ENCODE peak calls at places on chromosomes 1 and 21, in seven cellular contexts. One of them, this sample, is unnamed.

GRCh38 chr1:104830534-104830933 is 1080.8 kb downstream of the AMY1C start:
- DNase-seq in trophoblast cell: no peak
- DNase-seq in neuronal stem cell: no peak
- DNase-seq in H9: no peak
- DNase-seq in mesenchymal stem cell: no peak
- DNase-seq in H1: no peak
- DNase-seq in IMR-90: no peak
- DNase-seq in this sample: no peak

GRCh38 chr1:102858695-102859094 is 249.6 kb downstream of the COL11A1 start:
- DNase-seq in trophoblast cell: peak; percentile 73
- DNase-seq in H1: no peak
- DNase-seq in IMR-90: peak; percentile 31
- DNase-seq in mesenchymal stem cell: peak; percentile 58
- DNase-seq in H9: no peak
- DNase-seq in neuronal stem cell: no peak
- DNase-seq in this sample: peak; percentile 66

GRCh38 chr1:235054466-235054865 is 74.2 kb downstream of the TOMM20 start:
- DNase-seq in H9: no peak
- DNase-seq in mesenchymal stem cell: no peak
- DNase-seq in IMR-90: no peak
- DNase-seq in neuronal stem cell: no peak
- DNase-seq in H1: no peak
- DNase-seq in trophoblast cell: peak; percentile 78
- DNase-seq in this sample: no peak

GRCh38 chr21:25791321-25791720 is 56.5 kb downstream of the GABPA start:
- DNase-seq in neuronal stem cell: no peak
- DNase-seq in H9: no peak
- DNase-seq in mesenchymal stem cell: no peak
- DNase-seq in trophoblast cell: no peak
- DNase-seq in IMR-90: no peak
- DNase-seq in H1: no peak
- DNase-seq in this sample: peak; percentile 6

GRCh38 chr1:8439015-8439702 is 121.2 kb downstream of the SLC45A1 start:
- DNase-seq in H9: peak; percentile 66
- DNase-seq in H1: no peak
- DNase-seq in neuronal stem cell: no peak
- DNase-seq in trophoblast cell: peak; percentile 84
- DNase-seq in mesenchymal stem cell: peak; percentile 93
- DNase-seq in IMR-90: peak; percentile 88
- DNase-seq in this sample: peak; percentile 95

GRCh38 chr1:12539705-12540579 is 78.1 kb downstream of the DHRS3 start:
- DNase-seq in H9: peak; percentile 69
- DNase-seq in mesenchymal stem cell: peak; percentile 88
- DNase-seq in trophoblast cell: peak; percentile 93
- DNase-seq in IMR-90: peak; percentile 93
- DNase-seq in neuronal stem cell: peak; percentile 61
- DNase-seq in H1: no peak
- DNase-seq in this sample: peak; percentile 93

GRCh38 chr1:210691039-210691438 is 362.3 kb downstream of the HHAT start:
- DNase-seq in H9: no peak
- DNase-seq in mesenchymal stem cell: no peak
- DNase-seq in neuronal stem cell: no peak
- DNase-seq in IMR-90: no peak
- DNase-seq in H1: no peak
- DNase-seq in trophoblast cell: no peak
- DNase-seq in this sample: no peak

GRCh38 chr1:165884009-165884689 is 56.7 kb downstream of the UCK2 start:
- DNase-seq in IMR-90: no peak
- DNase-seq in trophoblast cell: no peak
- DNase-seq in H1: no peak
- DNase-seq in H9: no peak
- DNase-seq in mesenchymal stem cell: no peak
- DNase-seq in neuronal stem cell: no peak
- DNase-seq in this sample: peak; percentile 65

GRCh38 chr1:200795151-200795550 is 56.5 kb downstream of the CAMSAP2 start:
- DNase-seq in H1: no peak
- DNase-seq in neuronal stem cell: no peak
- DNase-seq in H9: no peak
- DNase-seq in trophoblast cell: no peak
- DNase-seq in IMR-90: peak; percentile 74
- DNase-seq in mesenchymal stem cell: peak; percentile 48
- DNase-seq in this sample: no peak

GRCh38 chr1:65068202-65069011 is 79.6 kb upstream of the AK4 start:
- DNase-seq in IMR-90: peak; percentile 4
- DNase-seq in H9: no peak
- DNase-seq in trophoblast cell: peak; percentile 24
- DNase-seq in H1: no peak
- DNase-seq in neuronal stem cell: no peak
- DNase-seq in mesenchymal stem cell: peak; percentile 56
- DNase-seq in this sample: peak; percentile 13

GRCh38 chr1:157113116-157113515 is 13.5 kb upstream of the ETV3L start:
- DNase-seq in mesenchymal stem cell: no peak
- DNase-seq in neuronal stem cell: no peak
- DNase-seq in trophoblast cell: no peak
- DNase-seq in IMR-90: no peak
- DNase-seq in H1: no peak
- DNase-seq in H9: peak; percentile 38
- DNase-seq in this sample: no peak

GRCh38 chr1:151881479-151881878 is 27.8 kb downstream of the THEM4 start:
- DNase-seq in H9: no peak
- DNase-seq in neuronal stem cell: no peak
- DNase-seq in H1: no peak
- DNase-seq in mesenchymal stem cell: no peak
- DNase-seq in trophoblast cell: no peak
- DNase-seq in IMR-90: no peak
- DNase-seq in this sample: no peak

GRCh38 chr21:39054066-39054465 is 129.2 kb downstream of the PSMG1 start:
- DNase-seq in IMR-90: no peak
- DNase-seq in H1: no peak
- DNase-seq in mesenchymal stem cell: no peak
- DNase-seq in neuronal stem cell: no peak
- DNase-seq in H9: no peak
- DNase-seq in trophoblast cell: peak; percentile 84
- DNase-seq in this sample: no peak

GRCh38 chr1:110675060-110675791 is 486 bp upstream of the KCNA3 start:
- DNase-seq in mesenchymal stem cell: no peak
- DNase-seq in H1: no peak
- DNase-seq in trophoblast cell: no peak
- DNase-seq in H9: peak; percentile 44
- DNase-seq in neuronal stem cell: peak; percentile 11
- DNase-seq in IMR-90: no peak
- DNase-seq in this sample: peak; percentile 33

GRCh38 chr1:27379564-27380132 is 3.5 kb downstream of the CD164L2 start:
- DNase-seq in IMR-90: no peak
- DNase-seq in H1: no peak
- DNase-seq in trophoblast cell: no peak
- DNase-seq in neuronal stem cell: no peak
- DNase-seq in mesenchymal stem cell: no peak
- DNase-seq in H9: no peak
- DNase-seq in this sample: no peak

GRCh38 chr1:58548381-58548780 is 1.9 kb upstream of the OMA1 start:
- DNase-seq in H9: no peak
- DNase-seq in mesenchymal stem cell: peak; percentile 6
- DNase-seq in IMR-90: no peak
- DNase-seq in trophoblast cell: no peak
- DNase-seq in neuronal stem cell: no peak
- DNase-seq in H1: no peak
- DNase-seq in this sample: no peak

GRCh38 chr1:233868461-233868860 is 36.0 kb upstream of the SLC35F3 start:
- DNase-seq in mesenchymal stem cell: no peak
- DNase-seq in IMR-90: no peak
- DNase-seq in neuronal stem cell: no peak
- DNase-seq in trophoblast cell: no peak
- DNase-seq in H1: no peak
- DNase-seq in H9: no peak
- DNase-seq in this sample: no peak

GRCh38 chr1:228059536-228060457 is 22.7 kb upstream of the ARF1 start:
- DNase-seq in trophoblast cell: peak; percentile 95
- DNase-seq in H1: peak; percentile 88
- DNase-seq in IMR-90: no peak
- DNase-seq in H9: peak; percentile 100
- DNase-seq in neuronal stem cell: no peak
- DNase-seq in mesenchymal stem cell: no peak
- DNase-seq in this sample: peak; percentile 94

DNA sequence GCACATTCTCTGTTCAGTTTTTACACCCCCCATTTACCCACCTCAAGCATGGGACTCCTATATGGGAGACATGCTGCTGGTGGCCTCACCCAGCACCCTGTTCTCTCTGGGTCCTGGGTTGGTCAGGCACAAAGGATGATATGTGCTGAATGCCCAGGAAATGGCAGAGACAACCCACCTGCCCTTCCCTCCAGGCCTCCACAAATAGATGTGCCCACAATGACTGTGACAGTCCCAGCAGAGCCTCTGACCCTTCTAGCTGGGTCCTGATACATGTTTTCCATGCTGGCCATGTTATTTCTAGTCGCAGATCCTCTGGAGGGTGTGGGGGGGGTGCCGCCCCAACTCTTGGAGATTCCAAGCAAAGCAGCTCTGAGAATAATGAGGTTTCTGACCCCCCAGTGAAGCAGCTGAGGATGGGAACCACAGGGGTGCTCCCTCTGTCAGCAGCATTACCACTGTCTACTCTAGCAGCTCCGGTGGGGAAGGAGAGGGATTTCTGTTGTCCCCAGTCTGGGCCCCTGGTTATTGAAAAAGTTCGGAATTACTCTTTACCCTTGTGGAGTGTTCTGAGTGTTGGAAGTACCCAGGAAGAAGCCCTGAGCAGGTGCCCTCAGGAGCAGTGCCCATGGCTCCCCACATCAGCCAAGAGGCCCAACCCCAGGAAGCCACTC is 1.2 kb upstream of the CCDC28B start:
- DNase-seq in trophoblast cell: no peak
- DNase-seq in IMR-90: no peak
- DNase-seq in mesenchymal stem cell: no peak
- DNase-seq in neuronal stem cell: no peak
- DNase-seq in H9: no peak
- DNase-seq in H1: no peak
- DNase-seq in this sample: no peak
- H2AK5ac ChIP-seq in trophoblast cell: no peak overlapping the region
- H2AK5ac ChIP-seq in IMR-90: peak overlapping the region; percentile 36
- H2AK5ac ChIP-seq in mesenchymal stem cell: peak overlapping the region; percentile 33
- H2AK5ac ChIP-seq in neuronal stem cell: peak overlapping the region; percentile 80
- H2AK5ac ChIP-seq in H9: no peak overlapping the region
- H2AK5ac ChIP-seq in H1: no peak overlapping the region
- H2AK5ac ChIP-seq in this sample: no peak overlapping the region

GRCh38 chr1:56064705-56065104 is 514.7 kb downstream of the PLPP3 start:
- DNase-seq in trophoblast cell: peak; percentile 95
- DNase-seq in IMR-90: peak; percentile 61
- DNase-seq in neuronal stem cell: no peak
- DNase-seq in mesenchymal stem cell: peak; percentile 54
- DNase-seq in H1: no peak
- DNase-seq in H9: no peak
- DNase-seq in this sample: no peak
- H3K4ac ChIP-seq in trophoblast cell: no peak overlapping the region
- H3K4ac ChIP-seq in IMR-90: no peak overlapping the region
- H3K4ac ChIP-seq in neuronal stem cell: no peak overlapping the region
- H3K4ac ChIP-seq in mesenchymal stem cell: no peak overlapping the region
- H3K4ac ChIP-seq in H1: no peak overlapping the region
- H3K4ac ChIP-seq in H9: no peak overlapping the region
- H3K4ac ChIP-seq in this sample: no peak overlapping the region

DNA sequence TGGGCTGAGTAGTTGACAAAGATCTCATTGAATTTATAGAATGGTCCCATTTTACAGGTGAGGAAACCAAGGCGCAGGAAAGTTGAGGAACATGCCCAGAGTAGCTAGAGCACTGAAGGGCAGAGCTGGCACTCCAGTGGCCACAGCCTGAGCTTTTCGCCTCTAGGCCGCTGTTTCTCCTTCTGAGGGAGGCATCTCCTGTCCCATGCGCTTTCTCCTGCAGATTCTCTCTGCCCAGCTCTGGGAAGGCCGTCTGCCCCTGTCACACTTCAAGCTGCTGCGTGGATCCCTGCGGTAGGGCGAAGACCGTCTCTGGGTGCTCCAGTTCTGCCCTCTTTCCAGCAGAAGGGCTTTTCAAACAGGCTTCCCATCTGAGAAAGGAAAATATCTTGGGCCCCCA is 159.9 kb downstream of the ACTL8 start:
- DNase-seq in neuronal stem cell: no peak
- DNase-seq in mesenchymal stem cell: no peak
- DNase-seq in H1: no peak
- DNase-seq in IMR-90: no peak
- DNase-seq in H9: peak; percentile 26
- DNase-seq in trophoblast cell: no peak
- DNase-seq in this sample: no peak
- H2AK5ac ChIP-seq in neuronal stem cell: no peak overlapping the region
- H2AK5ac ChIP-seq in mesenchymal stem cell: no peak overlapping the region
- H2AK5ac ChIP-seq in H1: no peak overlapping the region
- H2AK5ac ChIP-seq in IMR-90: no peak overlapping the region
- H2AK5ac ChIP-seq in H9: no peak overlapping the region
- H2AK5ac ChIP-seq in trophoblast cell: no peak overlapping the region
- H2AK5ac ChIP-seq in this sample: peak overlapping the region; percentile 71

GRCh38 chr1:25456502-25456901 is 25.8 kb downstream of the MACO1 start:
- DNase-seq in H9: no peak
- DNase-seq in neuronal stem cell: no peak
- DNase-seq in trophoblast cell: no peak
- DNase-seq in mesenchymal stem cell: no peak
- DNase-seq in H1: no peak
- DNase-seq in IMR-90: no peak
- DNase-seq in this sample: no peak
- H3K4ac ChIP-seq in H9: no peak overlapping the region
- H3K4ac ChIP-seq in neuronal stem cell: no peak overlapping the region
- H3K4ac ChIP-seq in trophoblast cell: no peak overlapping the region
- H3K4ac ChIP-seq in mesenchymal stem cell: no peak overlapping the region
- H3K4ac ChIP-seq in H1: no peak overlapping the region
- H3K4ac ChIP-seq in IMR-90: no peak overlapping the region
- H3K4ac ChIP-seq in this sample: no peak overlapping the region

GRCh38 chr1:171666114-171666769 is 13.8 kb upstream of the MYOC start:
- DNase-seq in mesenchymal stem cell: no peak
- DNase-seq in H1: no peak
- DNase-seq in trophoblast cell: no peak
- DNase-seq in neuronal stem cell: no peak
- DNase-seq in IMR-90: no peak
- DNase-seq in H9: no peak
- DNase-seq in this sample: no peak
- H2AK5ac ChIP-seq in mesenchymal stem cell: no peak overlapping the region
- H2AK5ac ChIP-seq in H1: no peak overlapping the region
- H2AK5ac ChIP-seq in trophoblast cell: no peak overlapping the region
- H2AK5ac ChIP-seq in neuronal stem cell: no peak overlapping the region
- H2AK5ac ChIP-seq in IMR-90: no peak overlapping the region
- H2AK5ac ChIP-seq in H9: no peak overlapping the region
- H2AK5ac ChIP-seq in this sample: no peak overlapping the region

GRCh38 chr1:209484429-209484828 is 99.1 kb upstream of the CAMK1G start:
- DNase-seq in IMR-90: no peak
- DNase-seq in H1: no peak
- DNase-seq in mesenchymal stem cell: no peak
- DNase-seq in neuronal stem cell: no peak
- DNase-seq in trophoblast cell: no peak
- DNase-seq in H9: no peak
- DNase-seq in this sample: peak; percentile 22
- H3K4ac ChIP-seq in IMR-90: no peak overlapping the region
- H3K4ac ChIP-seq in H1: no peak overlapping the region
- H3K4ac ChIP-seq in mesenchymal stem cell: no peak overlapping the region
- H3K4ac ChIP-seq in neuronal stem cell: no peak overlapping the region
- H3K4ac ChIP-seq in trophoblast cell: no peak overlapping the region
- H3K4ac ChIP-seq in H9: no peak overlapping the region
- H3K4ac ChIP-seq in this sample: no peak overlapping the region

DNA sequence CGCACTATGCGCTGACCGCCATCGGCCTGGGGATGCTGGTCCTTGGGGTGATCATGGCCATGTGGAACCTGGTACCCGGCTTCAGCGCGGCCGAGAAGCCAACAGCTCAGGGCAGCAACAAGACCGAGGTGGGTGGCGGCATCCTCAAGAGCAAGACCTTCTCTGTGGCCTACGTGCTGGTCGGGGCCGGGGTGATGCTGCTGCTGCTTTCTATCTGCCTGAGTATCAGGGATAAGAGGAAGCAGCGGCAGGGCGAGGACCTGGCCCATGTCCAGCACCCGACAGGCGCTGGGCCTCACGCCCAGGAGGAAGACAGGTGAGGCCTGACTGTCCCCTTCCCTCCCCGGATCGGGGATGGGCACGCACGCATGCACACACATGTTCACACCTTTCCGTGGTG is 31.9 kb upstream of the FHAD1 start:
- DNase-seq in IMR-90: no peak
- DNase-seq in mesenchymal stem cell: no peak
- DNase-seq in H1: no peak
- DNase-seq in neuronal stem cell: no peak
- DNase-seq in H9: no peak
- DNase-seq in trophoblast cell: no peak
- DNase-seq in this sample: no peak
- H2AK5ac ChIP-seq in IMR-90: peak overlapping the region; percentile 44
- H2AK5ac ChIP-seq in mesenchymal stem cell: peak overlapping the region; percentile 49
- H2AK5ac ChIP-seq in H1: no peak overlapping the region
- H2AK5ac ChIP-seq in neuronal stem cell: peak overlapping the region; percentile 97
- H2AK5ac ChIP-seq in H9: no peak overlapping the region
- H2AK5ac ChIP-seq in trophoblast cell: peak overlapping the region; percentile 50
- H2AK5ac ChIP-seq in this sample: no peak overlapping the region

This sample was measured in mesendoderm.